ENCODE peak calls at places on chromosomes 4 and X, in five cellular contexts. W is HAP-1, F is lung, T is AG09309, V is A549. K is an unnamed sample.

GRCh38 chr4:147381749-147382148 is 99.1 kb upstream of the EDNRA start:
- DNase-seq in V (no peak), F (no peak), T (no peak), W (no peak), K (no peak)

GRCh38 chr4:74531952-74532794 is 87.2 kb downstream of the AREG start:
- DNase-seq in F (no peak), T (peak), W (peak), V (peak), K (peak)

GRCh38 chr4:108396900-108397299 is 223.5 kb upstream of the RPL34 start:
- DNase-seq in W (peak), F (no peak), T (no peak), V (no peak), K (no peak)

GRCh38 chr4:182144621-182145359 is 98.4 kb upstream of the TENM3 start:
- DNase-seq in V (no peak), F (no peak), T (no peak), W (no peak), K (no peak)

GRCh38 chr4:187207931-187208330 is 484.3 kb upstream of the FAT1 start:
- DNase-seq in V (no peak), T (no peak), W (no peak), F (no peak), K (no peak)

GRCh38 chr4:91257721-91258120 is 1046.0 kb upstream of the GRID2 start:
- DNase-seq in F (no peak), T (no peak), V (no peak), W (no peak), K (no peak)

GRCh38 chrX:42783456-42783855 is 5.5 kb upstream of the PPP1R2C start:
- DNase-seq in T (no peak), F (no peak), W (no peak), V (no peak), K (no peak)

GRCh38 chrX:144219035-144219434 is 335.2 kb downstream of the UBE2NL start:
- DNase-seq in V (no peak), T (no peak), F (peak), W (no peak), K (no peak)

GRCh38 chrX:41332988-41333743 is 796 bp upstream of the DDX3X start:
- DNase-seq in W (peak), V (peak), F (peak), T (peak), K (peak)

GRCh38 chr4:5753366-5753765 is 42.4 kb downstream of the EVC start:
- DNase-seq in V (no peak), T (no peak), W (no peak), F (no peak), K (no peak)

GRCh38 chr4:141133146-141134006 is at the start of gene RNF150:
- DNase-seq in W (peak), T (peak), V (peak), F (peak), K (peak)

GRCh38 chr4:102552781-102553180 is 51.6 kb downstream of the NFKB1 start:
- DNase-seq in F (no peak), W (no peak), T (no peak), V (no peak), K (peak)

GRCh38 chr4:26022346-26022891 is 108.4 kb downstream of the SMIM20 start:
- DNase-seq in W (no peak), F (peak), T (peak), V (peak), K (peak)

GRCh38 chr4:83028976-83029375 is 6.0 kb upstream of the COPS4 start:
- DNase-seq in F (no peak), V (no peak), W (no peak), T (no peak), K (no peak)

GRCh38 chr4:37989398-37990260 is 29.4 kb downstream of the PTTG2 start:
- DNase-seq in T (no peak), F (no peak), W (no peak), V (no peak), K (no peak)

GRCh38 chr4:104395219-104395618 is 99.5 kb downstream of the CXXC4 start:
- DNase-seq in V (no peak), W (no peak), F (no peak), T (no peak), K (no peak)

GRCh38 chr4:139898293-139898692 is 232.7 kb downstream of the MGST2 start:
- DNase-seq in W (no peak), V (no peak), F (no peak), T (no peak), K (no peak)

GRCh38 chr4:107896651-107897050 is 34.7 kb upstream of the CYP2U1 start:
- DNase-seq in F (no peak), V (no peak), T (no peak), W (no peak), K (no peak)

GRCh38 chrX:77299549-77299948 is 147.6 kb upstream of the FGF16 start:
- DNase-seq in F (no peak), T (no peak), V (no peak), W (no peak), K (no peak)

GRCh38 chr4:35711127-35711526 is 533.2 kb downstream of the ARAP2 start:
- DNase-seq in V (no peak), T (no peak), W (no peak), F (no peak), K (no peak)

GRCh38 chr4:102246416-102246815 is 98.9 kb downstream of the SLC39A8 start:
- DNase-seq in V (no peak), W (no peak), F (no peak), T (no peak), K (no peak)

GRCh38 chrX:132833373-132833772 is 125.1 kb downstream of the HS6ST2 start:
- DNase-seq in W (no peak), F (no peak), V (no peak), T (no peak), K (no peak)

GRCh38 chr4:44861756-44862155 is 135.4 kb upstream of the GNPDA2 start:
- DNase-seq in T (no peak), V (no peak), F (no peak), W (no peak), K (peak)

GRCh38 chr4:24853142-24853541 is 57.8 kb downstream of the SOD3 start:
- DNase-seq in T (no peak), V (no peak), F (no peak), W (no peak), K (peak)

GRCh38 chr4:183422962-183423653 is 21.3 kb upstream of the CDKN2AIP start:
- DNase-seq in T (no peak), W (no peak), V (no peak), F (no peak), K (peak)

GRCh38 chr4:112361181-112361791 is 64.1 kb downstream of the ALPK1 start:
- DNase-seq in T (no peak), F (no peak), V (no peak), W (peak), K (peak)

GRCh38 chr4:79842162-79842561 is 230.9 kb downstream of the ANTXR2 start:
- DNase-seq in T (no peak), F (no peak), V (no peak), W (no peak), K (no peak)

GRCh38 chr4:6767725-6768538 is 14.6 kb upstream of the KIAA0232 start:
- DNase-seq in W (no peak), V (no peak), T (no peak), F (no peak), K (no peak)

GRCh38 chrX:136030357-136031225 is 45.4 kb downstream of the SLC9A6 start:
- DNase-seq in F (no peak), V (no peak), W (no peak), T (peak), K (peak)

GRCh38 chr4:151371045-151371605 is 37.9 kb upstream of the FHIP1A start:
- DNase-seq in W (no peak), T (no peak), V (no peak), F (no peak), K (no peak)

GRCh38 chr4:84579410-84579791 is 3.5 kb upstream of the CDS1 start:
- DNase-seq in F (no peak), V (no peak), W (no peak), T (no peak), K (peak)

GRCh38 chrX:53073115-53073581 is 9.0 kb upstream of the TSPYL2 start:
- DNase-seq in F (no peak), W (peak), T (no peak), V (no peak), K (no peak)
- H3K4me3 ChIP-seq in F (no peak), W (no peak), T (no peak), V (no peak), K (no peak)

GRCh38 chrX:13693341-13693871 is 4.5 kb downstream of the RAB9A start:
- DNase-seq in W (no peak), V (no peak), T (no peak), F (no peak), K (no peak)
- H3K4me3 ChIP-seq in W (no peak), V (no peak), T (no peak), F (no peak), K (no peak)

GRCh38 chr4:173194175-173194574 is 25.6 kb downstream of the GALNT7 start:
- DNase-seq in T (no peak), W (peak), V (no peak), F (no peak), K (no peak)
- H3K4me3 ChIP-seq in T (no peak), W (no peak), V (no peak), F (no peak), K (no peak)

GRCh38 chr4:173535165-173535737 is 5.2 kb upstream of the HAND2 start:
- DNase-seq in V (no peak), T (no peak), W (no peak), F (no peak), K (no peak)

GRCh38 chr4:173535932-173536331 is 5.9 kb upstream of the HAND2 start:
- DNase-seq in T (no peak), F (no peak), V (no peak), W (no peak), K (no peak)

GRCh38 chr4:173532725-173533511 is 2.9 kb upstream of the HAND2 start:
- DNase-seq in T (no peak), V (no peak), F (no peak), W (no peak), K (no peak)

GRCh38 chr4:173536808-173537429 is 6.9 kb upstream of the HAND2 start:
- DNase-seq in V (no peak), T (no peak), W (no peak), F (no peak), K (no peak)

GRCh38 chr4:173534439-173534838 is 4.4 kb upstream of the HAND2 start:
- DNase-seq in F (no peak), V (no peak), W (no peak), T (no peak), K (no peak)
- H3K4me3 ChIP-seq in F (no peak), V (no peak), W (no peak), T (no peak), K (no peak)

K was measured in choroid plexus epithelial cell.